ENCODE peak calls at places on chromosome 14, in five cellular contexts. P is lung, D is colonic mucosa, C is mammary epithelial cell, R is lower lobe of right lung. E is an unnamed sample. For H3K9me3, the result is how much of the 10 kb centered on the place peaks cover.

GRCh38 chr14:98984719-98985041 is 287.3 kb downstream of the BCL11B start:
- DNase-seq in P (no peak), C (no peak), R (no peak), D (peak), E (no peak)

GRCh38 chr14:100900837-100901390 is 2.6 kb downstream of the RTL1 start:
- DNase-seq in P (peak), C (no peak), R (peak), D (peak), E (peak)

GRCh38 chr14:78135450-78135891 is 34.7 kb upstream of the NRXN3 start:
- DNase-seq in C (peak), D (no peak), P (no peak), R (no peak), E (no peak)

GRCh38 chr14:68789798-68790655 is 2.8 kb downstream of the ZFP36L1 start:
- DNase-seq in P (no peak), C (peak), D (peak), R (no peak), E (no peak)

GRCh38 chr14:90774316-90774715 is 41.9 kb downstream of the TTC7B start:
- DNase-seq in R (no peak), P (no peak), D (no peak), C (no peak), E (no peak)

GRCh38 chr14:71116206-71117122 is 209.2 kb downstream of the PCNX1 start:
- DNase-seq in R (no peak), C (no peak), D (peak), P (no peak), E (no peak)

GRCh38 chr14:94041551-94042346 is 15.6 kb downstream of the OTUB2 start:
- DNase-seq in P (peak), D (no peak), C (no peak), R (peak), E (no peak)

GRCh38 chr14:95502381-95502950 is 14.0 kb downstream of the SYNE3 start:
- DNase-seq in D (no peak), C (no peak), P (no peak), R (no peak), E (no peak)

GRCh38 chr14:102699416-102700110 is 77.7 kb upstream of the TRAF3 start:
- DNase-seq in R (no peak), C (no peak), D (no peak), P (no peak), E (no peak)

GRCh38 chr14:97459180-97459579 is 662.0 kb downstream of the VRK1 start:
- DNase-seq in R (no peak), D (no peak), C (no peak), P (no peak), E (no peak)

GRCh38 chr14:74400328-74400727 is 25.7 kb downstream of the SYNDIG1L start:
- DNase-seq in R (no peak), C (no peak), D (no peak), P (no peak), E (no peak)

GRCh38 chr14:97361181-97361580 is 564.0 kb downstream of the VRK1 start:
- DNase-seq in P (no peak), C (no peak), D (no peak), R (no peak), E (no peak)

GRCh38 chr14:69358233-69358963 is 39.7 kb downstream of the ERH start:
- DNase-seq in D (no peak), C (no peak), P (no peak), R (no peak), E (no peak)

GRCh38 chr14:56686416-56686815 is 106.8 kb downstream of the TMEM260 start:
- DNase-seq in C (peak), P (no peak), R (no peak), D (no peak), E (no peak)

GRCh38 chr14:26180221-26180620 is 417.6 kb downstream of the NOVA1 start:
- DNase-seq in C (no peak), D (no peak), R (no peak), P (no peak), E (no peak)

GRCh38 chr14:55411426-55412389 is at the start of gene ATG14:
- DNase-seq in D (peak), P (peak), C (peak), R (peak), E (peak)

GRCh38 chr14:85878874-85879273 is 348.9 kb downstream of the FLRT2 start:
- DNase-seq in P (no peak), D (no peak), R (no peak), C (no peak), E (no peak)

GRCh38 chr14:93941293-93941910 is 14.3 kb downstream of the FAM181A start:
- DNase-seq in D (no peak), C (peak), P (no peak), R (no peak), E (no peak)

GRCh38 chr14:44981198-44981597 is 19.2 kb downstream of the TOGARAM1 start:
- DNase-seq in R (no peak), D (no peak), P (no peak), C (no peak), E (no peak)

GRCh38 chr14:50001999-50002925 is 109.4 kb downstream of the ARF6 start:
- DNase-seq in C (peak), R (peak), D (peak), P (no peak), E (no peak)

GRCh38 chr14:99807413-99808132 is 14.4 kb downstream of the EML1 start:
- DNase-seq in C (no peak), D (no peak), P (no peak), R (no peak), E (no peak)

GRCh38 chr14:95227279-95227860 is 70.0 kb upstream of the DICER1 start:
- DNase-seq in D (no peak), C (no peak), P (no peak), R (no peak), E (peak)

GRCh38 chr14:75821828-75822521 is 159.8 kb downstream of the TGFB3 start:
- DNase-seq in R (no peak), D (no peak), C (peak), P (no peak), E (no peak)

GRCh38 chr14:81275305-81275950 is 54.7 kb upstream of the GTF2A1 start:
- DNase-seq in D (no peak), C (no peak), P (no peak), R (no peak), E (no peak)

GRCh38 chr14:53967606-53968005 is 11.0 kb upstream of the BMP4 start:
- DNase-seq in C (no peak), R (no peak), D (no peak), P (no peak), E (no peak)

GRCh38 chr14:36520601-36521525 is 831 bp upstream of the NKX2-1 start:
- DNase-seq in P (peak), R (peak), C (peak), D (peak), E (no peak)

GRCh38 chr14:79564371-79564770 is 646.9 kb downstream of the DIO2 start:
- DNase-seq in C (no peak), R (no peak), P (no peak), D (no peak), E (no peak)

GRCh38 chr14:100428727-100429126 is 105.6 kb downstream of the SLC25A47 start:
- DNase-seq in C (no peak), D (no peak), R (no peak), P (no peak), E (no peak)

GRCh38 chr14:96125536-96125935 is 79.1 kb upstream of the BDKRB2 start:
- DNase-seq in C (no peak), D (peak), P (peak), R (no peak), E (no peak)

DNA sequence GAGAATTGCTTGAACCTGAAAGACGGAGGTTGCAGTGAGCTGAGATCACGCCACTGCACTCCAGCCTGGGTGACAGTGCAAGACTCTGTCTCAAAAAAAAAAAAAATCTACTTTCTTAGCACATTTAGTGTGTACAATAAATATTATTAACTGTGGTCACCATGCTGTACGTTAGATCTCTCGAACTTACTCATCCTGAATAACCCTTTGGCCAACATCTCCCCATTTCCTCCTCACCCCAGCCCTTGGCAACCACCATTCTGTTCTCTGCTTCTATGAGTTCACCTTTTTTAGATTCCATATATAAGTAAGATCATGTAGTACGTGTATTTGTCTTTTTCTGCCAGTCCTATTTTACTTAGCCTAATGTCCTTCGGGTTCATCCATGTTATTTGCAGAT is 13.4 kb downstream of the FUT8 start:
- DNase-seq in D (no peak), P (no peak), R (no peak), C (no peak), E (no peak)
- H3K4me3 ChIP-seq in D (no peak), P (no peak), R (no peak), C (no peak), E (no peak)

DNA sequence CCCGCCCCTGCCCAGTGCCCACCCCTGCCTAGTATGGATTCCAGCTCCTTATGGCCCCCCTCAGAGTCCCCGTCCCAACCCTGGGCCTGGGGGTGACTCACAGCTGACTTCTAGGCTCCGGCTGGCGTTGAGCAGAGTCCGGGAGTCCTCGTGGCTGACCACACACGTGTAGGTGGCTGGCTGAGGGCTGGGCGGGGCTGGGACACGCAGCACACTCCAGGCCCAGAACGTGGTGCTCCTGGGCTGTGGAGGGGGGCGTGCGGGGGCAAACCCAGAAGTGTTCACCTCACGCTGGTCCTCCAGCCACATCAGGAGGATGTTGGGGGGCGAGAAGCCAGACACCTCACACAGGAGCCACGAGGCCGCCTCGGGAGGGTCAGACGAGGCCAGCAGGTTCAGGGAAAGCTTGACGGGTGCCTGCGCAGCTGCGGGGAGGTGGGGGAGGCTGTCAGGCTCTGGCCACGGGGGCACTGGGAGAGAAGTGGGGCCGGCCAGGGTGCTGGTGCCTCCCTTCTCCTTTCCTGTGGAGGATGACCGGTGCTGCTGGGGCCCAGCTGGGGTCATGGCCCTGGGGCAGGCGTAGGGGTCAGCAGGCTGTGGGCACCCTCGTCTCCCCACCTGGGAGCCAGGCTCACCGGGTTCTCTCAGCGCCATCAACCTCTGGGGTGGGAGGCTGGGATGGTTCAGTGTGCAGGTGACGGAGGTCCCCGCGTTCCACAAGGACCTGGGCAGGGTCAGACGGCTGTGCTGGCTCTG is 314.1 kb downstream of the TMEM121 start:
- DNase-seq in D (peak), P (no peak), R (no peak), C (no peak), E (no peak)
- H3K9me3 ChIP-seq in D (under half), P (under half), R (under half), C (half or more), E (under half)

DNA sequence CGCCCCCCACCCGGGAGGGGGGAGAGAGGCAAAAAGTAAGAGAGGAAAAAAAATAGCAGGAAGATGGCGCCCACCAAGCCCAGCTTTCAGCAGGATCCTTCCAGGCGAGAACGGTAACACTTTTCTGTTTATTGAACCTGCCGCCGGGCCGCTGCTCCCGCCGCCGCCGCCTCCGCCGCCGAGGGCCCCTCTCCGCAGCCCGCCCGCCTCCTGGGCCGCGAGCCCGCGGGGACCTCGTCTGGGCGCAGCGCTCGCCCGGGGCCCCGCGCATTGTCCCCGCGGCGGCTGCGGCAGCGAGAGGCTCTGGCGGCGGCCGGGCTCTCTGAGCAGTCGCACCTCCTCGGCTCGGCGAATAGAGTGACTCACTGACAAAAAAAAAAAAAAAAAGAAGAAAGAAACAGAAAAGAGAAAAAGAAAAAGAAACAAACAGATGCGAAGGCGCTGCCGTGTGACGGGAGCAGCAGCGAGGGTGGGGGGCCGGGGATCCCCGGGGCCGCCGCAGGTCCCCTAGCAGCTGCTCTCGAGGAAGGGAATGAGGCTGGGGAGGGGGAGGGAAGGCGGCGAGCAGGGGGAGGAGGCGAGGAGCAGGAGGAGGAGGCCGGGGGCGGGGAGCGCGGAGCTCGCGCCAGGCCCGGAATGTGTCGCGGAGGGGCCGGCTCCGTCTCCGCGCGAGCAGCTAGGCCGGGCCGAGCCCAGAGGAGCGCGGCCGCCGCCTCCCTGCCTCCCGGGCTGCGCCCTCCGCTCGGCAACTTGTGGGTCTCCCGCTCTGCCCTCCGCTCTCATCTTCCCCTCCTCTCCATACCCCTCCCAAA is 781 bp downstream of the NPAS3 start:
- DNase-seq in P (peak), D (peak), C (peak), R (peak), E (peak)
- H3K4me3 ChIP-seq in P (peak), D (peak), C (peak), R (peak), E (peak)

GRCh38 chr14:105365101-105365500 is 33.2 kb upstream of the TEX22 start:
- DNase-seq in C (no peak), D (no peak), P (no peak), R (no peak), E (no peak)
- H3K9me3 ChIP-seq in C (under half), D (under half), P (under half), R (under half), E (under half)

GRCh38 chr14:52179151-52179790 is 88.2 kb upstream of the PTGDR start:
- DNase-seq in D (no peak), C (no peak), P (no peak), R (no peak), E (no peak)
- H3K4me3 ChIP-seq in D (no peak), C (no peak), P (no peak), R (no peak), E (no peak)

DNA sequence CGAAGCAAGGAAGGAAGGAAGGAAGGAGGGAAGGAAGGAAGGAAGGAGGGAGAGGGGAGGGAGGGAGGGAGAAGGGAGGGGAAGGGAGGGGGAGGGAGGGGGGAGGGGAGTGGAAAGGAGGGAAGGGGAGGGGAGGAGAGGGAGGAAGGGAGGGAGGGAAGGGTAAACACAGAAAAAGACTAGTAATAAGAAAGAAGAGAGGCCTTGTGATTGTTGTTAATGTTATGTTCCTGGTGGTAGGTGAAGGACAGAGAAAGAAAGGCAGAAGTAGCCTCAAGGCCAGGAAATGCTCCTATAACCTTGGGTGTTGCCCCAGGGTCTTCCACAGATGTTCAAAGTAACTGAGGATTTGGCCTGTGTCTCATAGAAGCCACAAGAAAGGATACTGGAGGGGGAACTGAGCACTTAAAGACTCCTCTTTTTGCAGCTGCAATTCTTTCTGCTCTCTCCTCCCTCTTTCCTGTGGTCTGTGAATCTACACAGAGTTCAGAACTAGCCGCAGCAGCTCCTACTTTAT is 164.2 kb downstream of the PRKD1 start:
- DNase-seq in D (no peak), R (no peak), C (no peak), P (no peak), E (no peak)
- H3K9me3 ChIP-seq in D (under half), R (under half), C (under half), P (under half), E (under half)

GRCh38 chr14:24249230-24250021 is 7.0 kb upstream of the TINF2 start:
- DNase-seq in P (no peak), C (no peak), D (no peak), R (no peak), E (no peak)

GRCh38 chr14:24241829-24242443 is 487 bp downstream of the TINF2 start:
- DNase-seq in D (peak), R (peak), C (peak), P (peak), E (peak)

GRCh38 chr14:24243336-24243836 is 963 bp upstream of the TINF2 start:
- DNase-seq in P (no peak), C (peak), D (no peak), R (no peak), E (no peak)

GRCh38 chr14:24250354-24250753 is 7.9 kb upstream of the TINF2 start:
- DNase-seq in D (no peak), R (no peak), C (no peak), P (no peak), E (no peak)

DNA sequence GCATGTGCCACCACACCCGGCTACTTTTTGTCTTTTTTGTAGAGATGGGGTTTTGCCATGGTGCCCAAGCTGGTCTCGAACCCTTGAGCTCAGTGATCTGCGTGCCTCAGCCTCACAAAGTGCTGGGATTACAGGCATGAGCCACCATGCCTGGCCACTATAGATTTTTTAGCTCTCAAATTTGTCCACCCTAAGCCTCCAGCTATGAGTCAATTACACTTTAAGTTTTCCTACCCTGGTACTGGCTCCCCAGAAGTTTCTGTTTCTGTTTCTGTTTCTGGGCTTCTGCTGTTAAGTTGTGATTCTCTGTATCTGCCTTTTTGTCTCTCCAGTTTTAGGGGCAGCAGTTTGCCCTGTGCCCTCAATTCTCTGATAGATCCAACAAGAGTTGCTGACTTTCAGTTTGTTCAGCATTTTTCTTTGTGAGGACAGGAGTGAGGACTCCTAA is 4.4 kb upstream of the TINF2 start:
- DNase-seq in P (no peak), R (no peak), C (no peak), D (no peak), E (no peak)
- H3K4me3 ChIP-seq in P (no peak), R (no peak), C (no peak), D (no peak), E (no peak)

GRCh38 chr14:21070610-21071224 is 613 bp downstream of the ARHGEF40 start:
- DNase-seq in P (no peak), R (no peak), D (peak), C (no peak), E (no peak)
- H3K9me3 ChIP-seq in P (under half), R (under half), D (under half), C (under half), E (under half)

GRCh38 chr14:38947343-38947742 is 155.7 kb downstream of the SEC23A start:
- DNase-seq in P (no peak), R (no peak), D (no peak), C (no peak), E (no peak)

GRCh38 chr14:38948171-38948570 is 154.9 kb downstream of the SEC23A start:
- DNase-seq in C (peak), R (no peak), P (no peak), D (no peak), E (no peak)

GRCh38 chr14:38950676-38951075 is 152.4 kb downstream of the SEC23A start:
- DNase-seq in P (no peak), R (no peak), C (no peak), D (no peak), E (no peak)

GRCh38 chr14:38951451-38951850 is 151.6 kb downstream of the SEC23A start:
- DNase-seq in P (no peak), R (no peak), C (peak), D (no peak), E (no peak)

DNA sequence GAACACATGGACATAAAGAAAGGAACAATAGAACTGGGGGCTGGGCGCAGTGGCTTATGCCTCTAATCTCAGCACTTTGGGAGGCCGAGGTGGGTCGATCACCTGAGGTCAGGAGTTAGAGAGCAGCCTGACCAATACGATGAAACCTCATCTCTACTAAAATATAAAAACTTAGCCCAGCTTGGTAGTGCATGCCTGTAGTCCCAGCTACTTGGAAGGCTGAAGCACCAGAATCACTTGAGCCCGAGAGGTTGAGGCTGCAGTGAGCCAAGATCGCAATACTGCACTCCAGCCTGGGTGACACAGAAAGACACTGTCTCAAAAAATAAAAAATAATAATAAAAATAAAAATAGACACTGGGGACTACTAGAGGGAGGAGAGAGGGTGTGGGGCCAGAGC is 154.5 kb downstream of the SEC23A start:
- DNase-seq in D (no peak), P (no peak), C (peak), R (no peak), E (no peak)
- H3K4me3 ChIP-seq in D (no peak), P (no peak), C (no peak), R (no peak), E (no peak)